ENCODE peak calls at places on chromosomes 16 and 17, in nine cellular contexts. One of them, this sample, is unnamed.

GRCh38 chr17:31448467-31449077 is 57.1 kb downstream of the RAB11FIP4 start:
- DNase-seq in HT1080: peak
- DNase-seq in pancreas: no peak
- DNase-seq in stimulated activated naive CD8-positive, alpha-beta T cell treated with anti-CD3 and anti-CD28 coated beads, Interleukin-15, Interleukin-2, amounts not matched to agents 100 U/mL and 50 U/mL, for 24 hours: no peak
- DNase-seq in activated T-cell treated with anti-CD3 and anti-CD28 coated beads, Interleukin-2, amount 50 U/mL, for 4 hours: no peak
- DNase-seq in stimulated activated effector memory CD8-positive, alpha-beta T cell treated with anti-CD3 and anti-CD28 coated beads, Interleukin-12 subunit alpha, Interleukin-12 subunit beta, amount 100 ng/mL, for 72 hours: no peak
- DNase-seq in left cardiac atrium: no peak
- DNase-seq in fibroblast of mammary gland: peak
- DNase-seq in activated gamma-delta T cell: no peak
- DNase-seq in this sample: no peak

GRCh38 chr17:80737106-80738019 is 192.7 kb downstream of the RPTOR start:
- DNase-seq in HT1080: no peak
- DNase-seq in pancreas: no peak
- DNase-seq in left cardiac atrium: no peak
- DNase-seq in activated gamma-delta T cell: no peak
- DNase-seq in fibroblast of mammary gland: no peak
- DNase-seq in stimulated activated naive CD8-positive, alpha-beta T cell treated with anti-CD3 and anti-CD28 coated beads, Interleukin-15, Interleukin-2, amounts not matched to agents 100 U/mL and 50 U/mL, for 24 hours: no peak
- DNase-seq in activated T-cell treated with anti-CD3 and anti-CD28 coated beads, Interleukin-2, amount 50 U/mL, for 4 hours: no peak
- DNase-seq in stimulated activated effector memory CD8-positive, alpha-beta T cell treated with anti-CD3 and anti-CD28 coated beads, Interleukin-12 subunit alpha, Interleukin-12 subunit beta, amount 100 ng/mL, for 72 hours: no peak
- DNase-seq in this sample: no peak

GRCh38 chr17:66354981-66355380 is 52.6 kb downstream of the PRKCA start:
- DNase-seq in pancreas: no peak
- DNase-seq in activated gamma-delta T cell: no peak
- DNase-seq in stimulated activated effector memory CD8-positive, alpha-beta T cell treated with anti-CD3 and anti-CD28 coated beads, Interleukin-12 subunit alpha, Interleukin-12 subunit beta, amount 100 ng/mL, for 72 hours: no peak
- DNase-seq in HT1080: no peak
- DNase-seq in stimulated activated naive CD8-positive, alpha-beta T cell treated with anti-CD3 and anti-CD28 coated beads, Interleukin-15, Interleukin-2, amounts not matched to agents 100 U/mL and 50 U/mL, for 24 hours: no peak
- DNase-seq in activated T-cell treated with anti-CD3 and anti-CD28 coated beads, Interleukin-2, amount 50 U/mL, for 4 hours: no peak
- DNase-seq in left cardiac atrium: no peak
- DNase-seq in fibroblast of mammary gland: peak
- DNase-seq in this sample: no peak

GRCh38 chr17:61555127-61555531 is 35.9 kb downstream of the NACA2 start:
- DNase-seq in stimulated activated effector memory CD8-positive, alpha-beta T cell treated with anti-CD3 and anti-CD28 coated beads, Interleukin-12 subunit alpha, Interleukin-12 subunit beta, amount 100 ng/mL, for 72 hours: no peak
- DNase-seq in activated T-cell treated with anti-CD3 and anti-CD28 coated beads, Interleukin-2, amount 50 U/mL, for 4 hours: no peak
- DNase-seq in stimulated activated naive CD8-positive, alpha-beta T cell treated with anti-CD3 and anti-CD28 coated beads, Interleukin-15, Interleukin-2, amounts not matched to agents 100 U/mL and 50 U/mL, for 24 hours: no peak
- DNase-seq in pancreas: no peak
- DNase-seq in activated gamma-delta T cell: no peak
- DNase-seq in left cardiac atrium: no peak
- DNase-seq in HT1080: no peak
- DNase-seq in fibroblast of mammary gland: no peak
- DNase-seq in this sample: no peak

GRCh38 chr16:14364386-14365199 is 265.5 kb downstream of the PARN start:
- DNase-seq in fibroblast of mammary gland: peak
- DNase-seq in activated gamma-delta T cell: no peak
- DNase-seq in pancreas: no peak
- DNase-seq in stimulated activated naive CD8-positive, alpha-beta T cell treated with anti-CD3 and anti-CD28 coated beads, Interleukin-15, Interleukin-2, amounts not matched to agents 100 U/mL and 50 U/mL, for 24 hours: no peak
- DNase-seq in left cardiac atrium: no peak
- DNase-seq in stimulated activated effector memory CD8-positive, alpha-beta T cell treated with anti-CD3 and anti-CD28 coated beads, Interleukin-12 subunit alpha, Interleukin-12 subunit beta, amount 100 ng/mL, for 72 hours: no peak
- DNase-seq in activated T-cell treated with anti-CD3 and anti-CD28 coated beads, Interleukin-2, amount 50 U/mL, for 4 hours: no peak
- DNase-seq in HT1080: peak
- DNase-seq in this sample: no peak

GRCh38 chr17:64398330-64398729 is 7.7 kb upstream of the PECAM1 start:
- DNase-seq in HT1080: no peak
- DNase-seq in fibroblast of mammary gland: no peak
- DNase-seq in left cardiac atrium: no peak
- DNase-seq in stimulated activated effector memory CD8-positive, alpha-beta T cell treated with anti-CD3 and anti-CD28 coated beads, Interleukin-12 subunit alpha, Interleukin-12 subunit beta, amount 100 ng/mL, for 72 hours: no peak
- DNase-seq in activated T-cell treated with anti-CD3 and anti-CD28 coated beads, Interleukin-2, amount 50 U/mL, for 4 hours: no peak
- DNase-seq in activated gamma-delta T cell: no peak
- DNase-seq in pancreas: no peak
- DNase-seq in stimulated activated naive CD8-positive, alpha-beta T cell treated with anti-CD3 and anti-CD28 coated beads, Interleukin-15, Interleukin-2, amounts not matched to agents 100 U/mL and 50 U/mL, for 24 hours: no peak
- DNase-seq in this sample: no peak

GRCh38 chr16:3020247-3020603 is at the start of gene TNFRSF12A:
- DNase-seq in stimulated activated naive CD8-positive, alpha-beta T cell treated with anti-CD3 and anti-CD28 coated beads, Interleukin-15, Interleukin-2, amounts not matched to agents 100 U/mL and 50 U/mL, for 24 hours: peak
- DNase-seq in stimulated activated effector memory CD8-positive, alpha-beta T cell treated with anti-CD3 and anti-CD28 coated beads, Interleukin-12 subunit alpha, Interleukin-12 subunit beta, amount 100 ng/mL, for 72 hours: peak
- DNase-seq in activated gamma-delta T cell: peak
- DNase-seq in activated T-cell treated with anti-CD3 and anti-CD28 coated beads, Interleukin-2, amount 50 U/mL, for 4 hours: peak
- DNase-seq in pancreas: peak
- DNase-seq in fibroblast of mammary gland: peak
- DNase-seq in left cardiac atrium: peak
- DNase-seq in HT1080: no peak
- DNase-seq in this sample: peak

GRCh38 chr17:81432873-81433451 is 37.7 kb downstream of the BAHCC1 start:
- DNase-seq in activated T-cell treated with anti-CD3 and anti-CD28 coated beads, Interleukin-2, amount 50 U/mL, for 4 hours: no peak
- DNase-seq in activated gamma-delta T cell: no peak
- DNase-seq in HT1080: no peak
- DNase-seq in stimulated activated naive CD8-positive, alpha-beta T cell treated with anti-CD3 and anti-CD28 coated beads, Interleukin-15, Interleukin-2, amounts not matched to agents 100 U/mL and 50 U/mL, for 24 hours: no peak
- DNase-seq in fibroblast of mammary gland: no peak
- DNase-seq in pancreas: peak
- DNase-seq in stimulated activated effector memory CD8-positive, alpha-beta T cell treated with anti-CD3 and anti-CD28 coated beads, Interleukin-12 subunit alpha, Interleukin-12 subunit beta, amount 100 ng/mL, for 72 hours: no peak
- DNase-seq in left cardiac atrium: no peak
- DNase-seq in this sample: no peak

GRCh38 chr17:76492250-76492988 is 8.8 kb downstream of the RHBDF2 start:
- DNase-seq in stimulated activated naive CD8-positive, alpha-beta T cell treated with anti-CD3 and anti-CD28 coated beads, Interleukin-15, Interleukin-2, amounts not matched to agents 100 U/mL and 50 U/mL, for 24 hours: peak
- DNase-seq in pancreas: peak
- DNase-seq in HT1080: no peak
- DNase-seq in activated gamma-delta T cell: no peak
- DNase-seq in left cardiac atrium: no peak
- DNase-seq in stimulated activated effector memory CD8-positive, alpha-beta T cell treated with anti-CD3 and anti-CD28 coated beads, Interleukin-12 subunit alpha, Interleukin-12 subunit beta, amount 100 ng/mL, for 72 hours: no peak
- DNase-seq in activated T-cell treated with anti-CD3 and anti-CD28 coated beads, Interleukin-2, amount 50 U/mL, for 4 hours: no peak
- DNase-seq in fibroblast of mammary gland: no peak
- DNase-seq in this sample: no peak

GRCh38 chr17:40791116-40791515 is 8.6 kb downstream of the KRT28 start:
- DNase-seq in activated gamma-delta T cell: no peak
- DNase-seq in stimulated activated naive CD8-positive, alpha-beta T cell treated with anti-CD3 and anti-CD28 coated beads, Interleukin-15, Interleukin-2, amounts not matched to agents 100 U/mL and 50 U/mL, for 24 hours: no peak
- DNase-seq in fibroblast of mammary gland: no peak
- DNase-seq in HT1080: no peak
- DNase-seq in activated T-cell treated with anti-CD3 and anti-CD28 coated beads, Interleukin-2, amount 50 U/mL, for 4 hours: no peak
- DNase-seq in left cardiac atrium: no peak
- DNase-seq in stimulated activated effector memory CD8-positive, alpha-beta T cell treated with anti-CD3 and anti-CD28 coated beads, Interleukin-12 subunit alpha, Interleukin-12 subunit beta, amount 100 ng/mL, for 72 hours: no peak
- DNase-seq in pancreas: no peak
- DNase-seq in this sample: no peak

GRCh38 chr17:82023447-82024241 is 539 bp downstream of the LRRC45 start:
- DNase-seq in pancreas: no peak
- DNase-seq in fibroblast of mammary gland: no peak
- DNase-seq in stimulated activated naive CD8-positive, alpha-beta T cell treated with anti-CD3 and anti-CD28 coated beads, Interleukin-15, Interleukin-2, amounts not matched to agents 100 U/mL and 50 U/mL, for 24 hours: peak
- DNase-seq in activated gamma-delta T cell: peak
- DNase-seq in stimulated activated effector memory CD8-positive, alpha-beta T cell treated with anti-CD3 and anti-CD28 coated beads, Interleukin-12 subunit alpha, Interleukin-12 subunit beta, amount 100 ng/mL, for 72 hours: peak
- DNase-seq in activated T-cell treated with anti-CD3 and anti-CD28 coated beads, Interleukin-2, amount 50 U/mL, for 4 hours: no peak
- DNase-seq in left cardiac atrium: no peak
- DNase-seq in HT1080: no peak
- DNase-seq in this sample: no peak

GRCh38 chr17:41417576-41418015 is 6.8 kb downstream of the KRT37 start:
- DNase-seq in activated gamma-delta T cell: no peak
- DNase-seq in stimulated activated effector memory CD8-positive, alpha-beta T cell treated with anti-CD3 and anti-CD28 coated beads, Interleukin-12 subunit alpha, Interleukin-12 subunit beta, amount 100 ng/mL, for 72 hours: no peak
- DNase-seq in activated T-cell treated with anti-CD3 and anti-CD28 coated beads, Interleukin-2, amount 50 U/mL, for 4 hours: no peak
- DNase-seq in stimulated activated naive CD8-positive, alpha-beta T cell treated with anti-CD3 and anti-CD28 coated beads, Interleukin-15, Interleukin-2, amounts not matched to agents 100 U/mL and 50 U/mL, for 24 hours: no peak
- DNase-seq in fibroblast of mammary gland: no peak
- DNase-seq in HT1080: no peak
- DNase-seq in pancreas: no peak
- DNase-seq in left cardiac atrium: no peak
- DNase-seq in this sample: no peak

GRCh38 chr17:81436294-81436849 is 41.1 kb downstream of the BAHCC1 start:
- DNase-seq in HT1080: no peak
- DNase-seq in stimulated activated naive CD8-positive, alpha-beta T cell treated with anti-CD3 and anti-CD28 coated beads, Interleukin-15, Interleukin-2, amounts not matched to agents 100 U/mL and 50 U/mL, for 24 hours: no peak
- DNase-seq in activated gamma-delta T cell: no peak
- DNase-seq in left cardiac atrium: no peak
- DNase-seq in fibroblast of mammary gland: no peak
- DNase-seq in pancreas: no peak
- DNase-seq in activated T-cell treated with anti-CD3 and anti-CD28 coated beads, Interleukin-2, amount 50 U/mL, for 4 hours: no peak
- DNase-seq in stimulated activated effector memory CD8-positive, alpha-beta T cell treated with anti-CD3 and anti-CD28 coated beads, Interleukin-12 subunit alpha, Interleukin-12 subunit beta, amount 100 ng/mL, for 72 hours: no peak
- DNase-seq in this sample: no peak

GRCh38 chr17:50763716-50764450 is 3.4 kb downstream of the ANKRD40CL start:
- DNase-seq in fibroblast of mammary gland: no peak
- DNase-seq in HT1080: no peak
- DNase-seq in stimulated activated effector memory CD8-positive, alpha-beta T cell treated with anti-CD3 and anti-CD28 coated beads, Interleukin-12 subunit alpha, Interleukin-12 subunit beta, amount 100 ng/mL, for 72 hours: no peak
- DNase-seq in stimulated activated naive CD8-positive, alpha-beta T cell treated with anti-CD3 and anti-CD28 coated beads, Interleukin-15, Interleukin-2, amounts not matched to agents 100 U/mL and 50 U/mL, for 24 hours: no peak
- DNase-seq in activated gamma-delta T cell: no peak
- DNase-seq in activated T-cell treated with anti-CD3 and anti-CD28 coated beads, Interleukin-2, amount 50 U/mL, for 4 hours: no peak
- DNase-seq in pancreas: no peak
- DNase-seq in left cardiac atrium: no peak
- DNase-seq in this sample: no peak

GRCh38 chr16:90020838-90021382 is 1.7 kb upstream of the DBNDD1 start:
- DNase-seq in left cardiac atrium: no peak
- DNase-seq in stimulated activated naive CD8-positive, alpha-beta T cell treated with anti-CD3 and anti-CD28 coated beads, Interleukin-15, Interleukin-2, amounts not matched to agents 100 U/mL and 50 U/mL, for 24 hours: no peak
- DNase-seq in HT1080: peak
- DNase-seq in fibroblast of mammary gland: no peak
- DNase-seq in activated T-cell treated with anti-CD3 and anti-CD28 coated beads, Interleukin-2, amount 50 U/mL, for 4 hours: no peak
- DNase-seq in activated gamma-delta T cell: no peak
- DNase-seq in stimulated activated effector memory CD8-positive, alpha-beta T cell treated with anti-CD3 and anti-CD28 coated beads, Interleukin-12 subunit alpha, Interleukin-12 subunit beta, amount 100 ng/mL, for 72 hours: no peak
- DNase-seq in pancreas: no peak
- DNase-seq in this sample: no peak

GRCh38 chr16:63361032-63361624 is 1324.9 kb upstream of the CDH8 start:
- DNase-seq in left cardiac atrium: no peak
- DNase-seq in stimulated activated naive CD8-positive, alpha-beta T cell treated with anti-CD3 and anti-CD28 coated beads, Interleukin-15, Interleukin-2, amounts not matched to agents 100 U/mL and 50 U/mL, for 24 hours: no peak
- DNase-seq in stimulated activated effector memory CD8-positive, alpha-beta T cell treated with anti-CD3 and anti-CD28 coated beads, Interleukin-12 subunit alpha, Interleukin-12 subunit beta, amount 100 ng/mL, for 72 hours: no peak
- DNase-seq in fibroblast of mammary gland: peak
- DNase-seq in pancreas: no peak
- DNase-seq in activated T-cell treated with anti-CD3 and anti-CD28 coated beads, Interleukin-2, amount 50 U/mL, for 4 hours: no peak
- DNase-seq in activated gamma-delta T cell: no peak
- DNase-seq in HT1080: peak
- DNase-seq in this sample: no peak

GRCh38 chr16:23359092-23359760 is 57.1 kb downstream of the SCNN1B start:
- DNase-seq in HT1080: peak
- DNase-seq in pancreas: no peak
- DNase-seq in fibroblast of mammary gland: no peak
- DNase-seq in activated T-cell treated with anti-CD3 and anti-CD28 coated beads, Interleukin-2, amount 50 U/mL, for 4 hours: no peak
- DNase-seq in stimulated activated effector memory CD8-positive, alpha-beta T cell treated with anti-CD3 and anti-CD28 coated beads, Interleukin-12 subunit alpha, Interleukin-12 subunit beta, amount 100 ng/mL, for 72 hours: no peak
- DNase-seq in stimulated activated naive CD8-positive, alpha-beta T cell treated with anti-CD3 and anti-CD28 coated beads, Interleukin-15, Interleukin-2, amounts not matched to agents 100 U/mL and 50 U/mL, for 24 hours: no peak
- DNase-seq in left cardiac atrium: no peak
- DNase-seq in activated gamma-delta T cell: no peak
- DNase-seq in this sample: peak

GRCh38 chr17:8116779-8117178 is 1.5 kb downstream of the ALOXE3 start:
- DNase-seq in activated gamma-delta T cell: no peak
- DNase-seq in fibroblast of mammary gland: no peak
- DNase-seq in activated T-cell treated with anti-CD3 and anti-CD28 coated beads, Interleukin-2, amount 50 U/mL, for 4 hours: no peak
- DNase-seq in left cardiac atrium: no peak
- DNase-seq in stimulated activated effector memory CD8-positive, alpha-beta T cell treated with anti-CD3 and anti-CD28 coated beads, Interleukin-12 subunit alpha, Interleukin-12 subunit beta, amount 100 ng/mL, for 72 hours: no peak
- DNase-seq in stimulated activated naive CD8-positive, alpha-beta T cell treated with anti-CD3 and anti-CD28 coated beads, Interleukin-15, Interleukin-2, amounts not matched to agents 100 U/mL and 50 U/mL, for 24 hours: no peak
- DNase-seq in pancreas: peak
- DNase-seq in HT1080: no peak
- DNase-seq in this sample: no peak

GRCh38 chr16:31132303-31132978 is 3.1 kb downstream of the PRSS8 start:
- DNase-seq in pancreas: peak
- DNase-seq in HT1080: no peak
- DNase-seq in activated gamma-delta T cell: no peak
- DNase-seq in activated T-cell treated with anti-CD3 and anti-CD28 coated beads, Interleukin-2, amount 50 U/mL, for 4 hours: no peak
- DNase-seq in left cardiac atrium: no peak
- DNase-seq in fibroblast of mammary gland: no peak
- DNase-seq in stimulated activated effector memory CD8-positive, alpha-beta T cell treated with anti-CD3 and anti-CD28 coated beads, Interleukin-12 subunit alpha, Interleukin-12 subunit beta, amount 100 ng/mL, for 72 hours: no peak
- DNase-seq in stimulated activated naive CD8-positive, alpha-beta T cell treated with anti-CD3 and anti-CD28 coated beads, Interleukin-15, Interleukin-2, amounts not matched to agents 100 U/mL and 50 U/mL, for 24 hours: no peak
- DNase-seq in this sample: no peak

GRCh38 chr17:63398680-63399079 is 47.4 kb downstream of the CYB561 start:
- DNase-seq in pancreas: no peak
- DNase-seq in fibroblast of mammary gland: peak
- DNase-seq in left cardiac atrium: no peak
- DNase-seq in HT1080: no peak
- DNase-seq in stimulated activated naive CD8-positive, alpha-beta T cell treated with anti-CD3 and anti-CD28 coated beads, Interleukin-15, Interleukin-2, amounts not matched to agents 100 U/mL and 50 U/mL, for 24 hours: no peak
- DNase-seq in stimulated activated effector memory CD8-positive, alpha-beta T cell treated with anti-CD3 and anti-CD28 coated beads, Interleukin-12 subunit alpha, Interleukin-12 subunit beta, amount 100 ng/mL, for 72 hours: no peak
- DNase-seq in activated gamma-delta T cell: no peak
- DNase-seq in activated T-cell treated with anti-CD3 and anti-CD28 coated beads, Interleukin-2, amount 50 U/mL, for 4 hours: no peak
- DNase-seq in this sample: no peak

GRCh38 chr16:57939872-57940224 is 31.1 kb downstream of the CNGB1 start:
- DNase-seq in activated gamma-delta T cell: no peak
- DNase-seq in activated T-cell treated with anti-CD3 and anti-CD28 coated beads, Interleukin-2, amount 50 U/mL, for 4 hours: no peak
- DNase-seq in HT1080: no peak
- DNase-seq in left cardiac atrium: no peak
- DNase-seq in stimulated activated naive CD8-positive, alpha-beta T cell treated with anti-CD3 and anti-CD28 coated beads, Interleukin-15, Interleukin-2, amounts not matched to agents 100 U/mL and 50 U/mL, for 24 hours: no peak
- DNase-seq in fibroblast of mammary gland: no peak
- DNase-seq in stimulated activated effector memory CD8-positive, alpha-beta T cell treated with anti-CD3 and anti-CD28 coated beads, Interleukin-12 subunit alpha, Interleukin-12 subunit beta, amount 100 ng/mL, for 72 hours: no peak
- DNase-seq in pancreas: no peak
- DNase-seq in this sample: no peak

GRCh38 chr17:78805301-78805700 is 23.2 kb upstream of the CYTH1 start:
- DNase-seq in HT1080: no peak
- DNase-seq in left cardiac atrium: no peak
- DNase-seq in activated T-cell treated with anti-CD3 and anti-CD28 coated beads, Interleukin-2, amount 50 U/mL, for 4 hours: peak
- DNase-seq in fibroblast of mammary gland: no peak
- DNase-seq in pancreas: peak
- DNase-seq in stimulated activated naive CD8-positive, alpha-beta T cell treated with anti-CD3 and anti-CD28 coated beads, Interleukin-15, Interleukin-2, amounts not matched to agents 100 U/mL and 50 U/mL, for 24 hours: peak
- DNase-seq in stimulated activated effector memory CD8-positive, alpha-beta T cell treated with anti-CD3 and anti-CD28 coated beads, Interleukin-12 subunit alpha, Interleukin-12 subunit beta, amount 100 ng/mL, for 72 hours: peak
- DNase-seq in activated gamma-delta T cell: peak
- DNase-seq in this sample: no peak

GRCh38 chr16:50861926-50862325 is 120.0 kb downstream of the CYLD start:
- DNase-seq in activated T-cell treated with anti-CD3 and anti-CD28 coated beads, Interleukin-2, amount 50 U/mL, for 4 hours: no peak
- DNase-seq in stimulated activated naive CD8-positive, alpha-beta T cell treated with anti-CD3 and anti-CD28 coated beads, Interleukin-15, Interleukin-2, amounts not matched to agents 100 U/mL and 50 U/mL, for 24 hours: no peak
- DNase-seq in fibroblast of mammary gland: peak
- DNase-seq in stimulated activated effector memory CD8-positive, alpha-beta T cell treated with anti-CD3 and anti-CD28 coated beads, Interleukin-12 subunit alpha, Interleukin-12 subunit beta, amount 100 ng/mL, for 72 hours: no peak
- DNase-seq in pancreas: no peak
- DNase-seq in left cardiac atrium: no peak
- DNase-seq in activated gamma-delta T cell: no peak
- DNase-seq in HT1080: peak
- DNase-seq in this sample: no peak

GRCh38 chr16:65834680-65835079 is 531.8 kb upstream of the CDH5 start:
- DNase-seq in pancreas: no peak
- DNase-seq in stimulated activated effector memory CD8-positive, alpha-beta T cell treated with anti-CD3 and anti-CD28 coated beads, Interleukin-12 subunit alpha, Interleukin-12 subunit beta, amount 100 ng/mL, for 72 hours: no peak
- DNase-seq in HT1080: no peak
- DNase-seq in activated T-cell treated with anti-CD3 and anti-CD28 coated beads, Interleukin-2, amount 50 U/mL, for 4 hours: no peak
- DNase-seq in fibroblast of mammary gland: no peak
- DNase-seq in left cardiac atrium: no peak
- DNase-seq in activated gamma-delta T cell: no peak
- DNase-seq in stimulated activated naive CD8-positive, alpha-beta T cell treated with anti-CD3 and anti-CD28 coated beads, Interleukin-15, Interleukin-2, amounts not matched to agents 100 U/mL and 50 U/mL, for 24 hours: no peak
- DNase-seq in this sample: no peak

GRCh38 chr17:50147841-50148225 is 2.6 kb downstream of the PPP1R9B start:
- DNase-seq in stimulated activated effector memory CD8-positive, alpha-beta T cell treated with anti-CD3 and anti-CD28 coated beads, Interleukin-12 subunit alpha, Interleukin-12 subunit beta, amount 100 ng/mL, for 72 hours: no peak
- DNase-seq in left cardiac atrium: no peak
- DNase-seq in pancreas: peak
- DNase-seq in HT1080: no peak
- DNase-seq in stimulated activated naive CD8-positive, alpha-beta T cell treated with anti-CD3 and anti-CD28 coated beads, Interleukin-15, Interleukin-2, amounts not matched to agents 100 U/mL and 50 U/mL, for 24 hours: peak
- DNase-seq in fibroblast of mammary gland: no peak
- DNase-seq in activated T-cell treated with anti-CD3 and anti-CD28 coated beads, Interleukin-2, amount 50 U/mL, for 4 hours: no peak
- DNase-seq in activated gamma-delta T cell: no peak
- DNase-seq in this sample: no peak

GRCh38 chr17:5282639-5283217 is 644 bp downstream of the RABEP1 start:
- DNase-seq in fibroblast of mammary gland: no peak
- DNase-seq in pancreas: peak
- DNase-seq in activated gamma-delta T cell: no peak
- DNase-seq in stimulated activated effector memory CD8-positive, alpha-beta T cell treated with anti-CD3 and anti-CD28 coated beads, Interleukin-12 subunit alpha, Interleukin-12 subunit beta, amount 100 ng/mL, for 72 hours: no peak
- DNase-seq in HT1080: no peak
- DNase-seq in left cardiac atrium: peak
- DNase-seq in activated T-cell treated with anti-CD3 and anti-CD28 coated beads, Interleukin-2, amount 50 U/mL, for 4 hours: peak
- DNase-seq in stimulated activated naive CD8-positive, alpha-beta T cell treated with anti-CD3 and anti-CD28 coated beads, Interleukin-15, Interleukin-2, amounts not matched to agents 100 U/mL and 50 U/mL, for 24 hours: peak
- DNase-seq in this sample: no peak

GRCh38 chr17:60231234-60231633 is 81.5 kb downstream of the CA4 start:
- DNase-seq in activated gamma-delta T cell: no peak
- DNase-seq in stimulated activated effector memory CD8-positive, alpha-beta T cell treated with anti-CD3 and anti-CD28 coated beads, Interleukin-12 subunit alpha, Interleukin-12 subunit beta, amount 100 ng/mL, for 72 hours: no peak
- DNase-seq in fibroblast of mammary gland: peak
- DNase-seq in HT1080: no peak
- DNase-seq in left cardiac atrium: no peak
- DNase-seq in pancreas: no peak
- DNase-seq in activated T-cell treated with anti-CD3 and anti-CD28 coated beads, Interleukin-2, amount 50 U/mL, for 4 hours: no peak
- DNase-seq in stimulated activated naive CD8-positive, alpha-beta T cell treated with anti-CD3 and anti-CD28 coated beads, Interleukin-15, Interleukin-2, amounts not matched to agents 100 U/mL and 50 U/mL, for 24 hours: no peak
- DNase-seq in this sample: no peak

GRCh38 chr17:71828182-71828596 is 292.6 kb upstream of the SOX9 start:
- DNase-seq in fibroblast of mammary gland: no peak
- DNase-seq in activated gamma-delta T cell: no peak
- DNase-seq in left cardiac atrium: no peak
- DNase-seq in stimulated activated naive CD8-positive, alpha-beta T cell treated with anti-CD3 and anti-CD28 coated beads, Interleukin-15, Interleukin-2, amounts not matched to agents 100 U/mL and 50 U/mL, for 24 hours: no peak
- DNase-seq in stimulated activated effector memory CD8-positive, alpha-beta T cell treated with anti-CD3 and anti-CD28 coated beads, Interleukin-12 subunit alpha, Interleukin-12 subunit beta, amount 100 ng/mL, for 72 hours: no peak
- DNase-seq in activated T-cell treated with anti-CD3 and anti-CD28 coated beads, Interleukin-2, amount 50 U/mL, for 4 hours: no peak
- DNase-seq in pancreas: no peak
- DNase-seq in HT1080: peak
- DNase-seq in this sample: no peak

GRCh38 chr16:86072328-86073102 is 173.6 kb downstream of the IRF8 start:
- DNase-seq in stimulated activated naive CD8-positive, alpha-beta T cell treated with anti-CD3 and anti-CD28 coated beads, Interleukin-15, Interleukin-2, amounts not matched to agents 100 U/mL and 50 U/mL, for 24 hours: peak
- DNase-seq in activated T-cell treated with anti-CD3 and anti-CD28 coated beads, Interleukin-2, amount 50 U/mL, for 4 hours: no peak
- DNase-seq in left cardiac atrium: peak
- DNase-seq in fibroblast of mammary gland: peak
- DNase-seq in stimulated activated effector memory CD8-positive, alpha-beta T cell treated with anti-CD3 and anti-CD28 coated beads, Interleukin-12 subunit alpha, Interleukin-12 subunit beta, amount 100 ng/mL, for 72 hours: peak
- DNase-seq in HT1080: peak
- DNase-seq in pancreas: peak
- DNase-seq in activated gamma-delta T cell: no peak
- DNase-seq in this sample: peak

GRCh38 chr16:4319454-4319853 is 3.6 kb downstream of the GLIS2 start:
- DNase-seq in activated T-cell treated with anti-CD3 and anti-CD28 coated beads, Interleukin-2, amount 50 U/mL, for 4 hours: peak
- DNase-seq in stimulated activated effector memory CD8-positive, alpha-beta T cell treated with anti-CD3 and anti-CD28 coated beads, Interleukin-12 subunit alpha, Interleukin-12 subunit beta, amount 100 ng/mL, for 72 hours: peak
- DNase-seq in activated gamma-delta T cell: no peak
- DNase-seq in pancreas: peak
- DNase-seq in HT1080: no peak
- DNase-seq in stimulated activated naive CD8-positive, alpha-beta T cell treated with anti-CD3 and anti-CD28 coated beads, Interleukin-15, Interleukin-2, amounts not matched to agents 100 U/mL and 50 U/mL, for 24 hours: peak
- DNase-seq in left cardiac atrium: peak
- DNase-seq in fibroblast of mammary gland: peak
- DNase-seq in this sample: no peak

GRCh38 chr16:86252596-86252995 is 257.7 kb upstream of the FOXF1 start:
- DNase-seq in fibroblast of mammary gland: peak
- DNase-seq in stimulated activated effector memory CD8-positive, alpha-beta T cell treated with anti-CD3 and anti-CD28 coated beads, Interleukin-12 subunit alpha, Interleukin-12 subunit beta, amount 100 ng/mL, for 72 hours: no peak
- DNase-seq in pancreas: no peak
- DNase-seq in left cardiac atrium: no peak
- DNase-seq in activated T-cell treated with anti-CD3 and anti-CD28 coated beads, Interleukin-2, amount 50 U/mL, for 4 hours: no peak
- DNase-seq in stimulated activated naive CD8-positive, alpha-beta T cell treated with anti-CD3 and anti-CD28 coated beads, Interleukin-15, Interleukin-2, amounts not matched to agents 100 U/mL and 50 U/mL, for 24 hours: peak
- DNase-seq in HT1080: peak
- DNase-seq in activated gamma-delta T cell: no peak
- DNase-seq in this sample: no peak

This sample was measured in posterior vena cava.